ENCODE peak calls at places on chromosomes 13 and 19, in seven cellular contexts. X is AG09319, L is AG08396, T is mucosa of descending colon, A is hypothalamus, I is cardiac fibroblast, G is non-pigmented ciliary epithelial cell. E is an unnamed sample.

GRCh38 chr13:45280751-45281634 is 60.0 kb downstream of the TPT1 start:
- DNase-seq in L (peak), X (peak), T (peak), A (peak), I (peak), G (peak), E (peak)

GRCh38 chr19:32599736-32600157 is 18.8 kb downstream of the PDCD5 start:
- DNase-seq in T (no peak), X (peak), A (no peak), L (peak), I (peak), G (peak), E (no peak)

GRCh38 chr13:90591260-90591926 is 756.1 kb upstream of the MIR17HG start:
- DNase-seq in T (no peak), X (no peak), I (peak), G (no peak), A (no peak), L (no peak), E (no peak)

GRCh38 chr19:30240904-30241695 is 131.1 kb upstream of the ZNF536 start:
- DNase-seq in X (no peak), T (no peak), A (no peak), I (no peak), G (no peak), L (no peak), E (no peak)

GRCh38 chr13:98493035-98493401 is 83.9 kb downstream of the STK24 start:
- DNase-seq in T (no peak), X (no peak), A (no peak), L (no peak), G (no peak), I (no peak), E (no peak)

GRCh38 chr13:32262165-32262564 is 53.0 kb downstream of the ZAR1L start:
- DNase-seq in A (no peak), G (no peak), I (no peak), L (peak), T (no peak), X (no peak), E (no peak)

GRCh38 chr13:107650081-107650701 is 565.1 kb downstream of the LIG4 start:
- DNase-seq in L (peak), X (peak), I (peak), T (no peak), G (no peak), A (peak), E (no peak)

GRCh38 chr19:18317998-18318800 is 4.7 kb downstream of the LSM4 start:
- DNase-seq in L (no peak), X (no peak), I (no peak), T (peak), A (peak), G (no peak), E (no peak)

GRCh38 chr19:37963190-37963947 is 56.4 kb downstream of the SIPA1L3 start:
- DNase-seq in A (no peak), G (no peak), T (no peak), L (peak), I (peak), X (peak), E (no peak)

GRCh38 chr19:35935911-35936737 is at the start of gene LRFN3:
- DNase-seq in G (no peak), X (peak), T (peak), I (peak), L (peak), A (peak), E (no peak)

GRCh38 chr13:32086366-32086765 is 54.8 kb downstream of the FRY start:
- DNase-seq in I (no peak), A (no peak), T (no peak), X (peak), L (no peak), G (no peak), E (no peak)

GRCh38 chr19:11479470-11480080 is 1.3 kb downstream of the ELAVL3 start:
- DNase-seq in G (no peak), T (no peak), X (no peak), L (peak), A (peak), I (no peak), E (no peak)

GRCh38 chr13:91347996-91348905 is 764 bp downstream of the MIR17HG start:
- DNase-seq in G (no peak), T (peak), I (peak), L (peak), A (peak), X (no peak), E (no peak)

GRCh38 chr13:51785592-51786424 is 18.2 kb downstream of the DHRS12 start:
- DNase-seq in A (no peak), X (no peak), T (no peak), L (peak), I (peak), G (no peak), E (no peak)

GRCh38 chr13:61918841-61919240 is 503.2 kb upstream of the PCDH20 start:
- DNase-seq in X (no peak), A (no peak), L (no peak), I (no peak), G (no peak), T (no peak), E (no peak)

GRCh38 chr19:18629166-18630088 is 7.4 kb upstream of the KLHL26 start:
- DNase-seq in I (peak), L (no peak), A (peak), G (no peak), T (no peak), X (no peak), E (no peak)

GRCh38 chr13:39484506-39485313 is 118.3 kb downstream of the LHFPL6 start:
- DNase-seq in I (peak), X (no peak), T (no peak), A (no peak), G (peak), L (no peak), E (peak)

GRCh38 chr19:58166708-58167280 is 16.1 kb upstream of the ZNF274 start:
- DNase-seq in I (peak), X (no peak), A (no peak), G (no peak), L (no peak), T (no peak), E (no peak)

GRCh38 chr19:49912965-49913685 is 15.9 kb upstream of the ATF5 start:
- DNase-seq in L (no peak), G (no peak), I (no peak), X (no peak), T (no peak), A (no peak), E (no peak)

GRCh38 chr19:16830679-16831078 is 1.5 kb downstream of the SIN3B start:
- DNase-seq in A (no peak), T (no peak), L (peak), I (peak), X (no peak), G (no peak), E (no peak)

GRCh38 chr13:83503424-83503823 is 378.9 kb downstream of the SLITRK1 start:
- DNase-seq in A (no peak), I (peak), G (peak), L (peak), T (no peak), X (no peak), E (peak)

GRCh38 chr19:12955996-12956395 is 1.0 kb downstream of the GADD45GIP1 start:
- DNase-seq in T (no peak), L (no peak), I (no peak), G (no peak), A (no peak), X (no peak), E (no peak)

GRCh38 chr13:49082653-49083536 is 107.2 kb downstream of the FNDC3A start:
- DNase-seq in X (peak), G (peak), A (no peak), L (peak), T (no peak), I (peak), E (peak)

GRCh38 chr19:53010494-53010893 is 3.2 kb upstream of the ERVV-1 start:
- DNase-seq in I (no peak), L (no peak), G (no peak), A (no peak), X (no peak), T (no peak), E (no peak)

GRCh38 chr19:51735759-51736449 is 12.1 kb upstream of the HAS1 start:
- DNase-seq in L (no peak), G (peak), A (no peak), X (no peak), I (peak), T (peak), E (peak)

GRCh38 chr13:37526710-37527446 is 71.7 kb downstream of the POSTN start:
- DNase-seq in T (no peak), G (no peak), X (peak), A (no peak), L (no peak), I (peak), E (no peak)

GRCh38 chr13:51844862-51845573 is at the start of gene TMEM272:
- DNase-seq in A (peak), I (peak), G (no peak), L (peak), X (no peak), T (no peak), E (no peak)

GRCh38 chr19:50896591-50897190 is 14.5 kb downstream of the KLK4 start:
- DNase-seq in T (no peak), L (peak), A (no peak), X (no peak), I (peak), G (peak), E (peak)

GRCh38 chr13:112244495-112245177 is 131.5 kb upstream of the SPACA7 start:
- DNase-seq in A (no peak), I (no peak), G (no peak), L (no peak), T (no peak), X (no peak), E (no peak)

GRCh38 chr19:40687525-40688016 is 2.9 kb downstream of the NUMBL start:
- DNase-seq in I (peak), G (no peak), T (peak), X (peak), A (no peak), L (peak), E (no peak)

GRCh38 chr19:31955884-31956283 is 389.5 kb upstream of the ZNF507 start:
- DNase-seq in I (no peak), A (no peak), X (no peak), T (no peak), L (no peak), G (no peak), E (no peak)

GRCh38 chr13:39737047-39737446 is 81.6 kb downstream of the COG6 start:
- DNase-seq in L (no peak), T (no peak), X (no peak), A (no peak), G (no peak), I (no peak), E (no peak)

GRCh38 chr19:50205681-50206138 is 2.3 kb downstream of the MYH14 start:
- DNase-seq in L (no peak), A (no peak), T (peak), I (no peak), X (no peak), G (no peak), E (no peak)

GRCh38 chr13:75485286-75486062 is 3.5 kb upstream of the TBC1D4 start:
- DNase-seq in X (no peak), A (no peak), G (peak), I (peak), T (no peak), L (no peak), E (no peak)

GRCh38 chr19:42149447-42150202 is 17.4 kb upstream of the POU2F2 start:
- DNase-seq in X (no peak), I (no peak), G (no peak), T (no peak), L (no peak), A (no peak), E (no peak)